ENCODE peak calls at places on chromosomes 1 and 21, in four cellular contexts. M, P, G and D are unnamed samples.

GRCh38 chr1:76587213-76587612 is 280.1 kb upstream of the ST6GALNAC5 start:
- DNase-seq in G (no peak), P (no peak), M (no peak), D (no peak)

GRCh38 chr1:59638172-59638800 is 176.5 kb upstream of the HOOK1 start:
- DNase-seq in P (peak; percentile 4), M (peak; percentile 81), G (no peak), D (no peak)

GRCh38 chr1:230797376-230798186 is 50.4 kb downstream of the CAPN9 start:
- DNase-seq in G (peak; percentile 63), M (peak; percentile 62), P (peak; percentile 74), D (no peak)

GRCh38 chr1:118204648-118205047 is 19.6 kb upstream of the SPAG17 start:
- DNase-seq in P (no peak), G (no peak), M (no peak), D (no peak)

GRCh38 chr21:8993284-8993942 is 1528.0 kb upstream of the TPTE start:
- DNase-seq in M (peak; percentile 92), P (peak; percentile 77), G (no peak), D (no peak)

GRCh38 chr1:47593001-47593568 is 155.2 kb downstream of the FOXD2 start:
- DNase-seq in M (no peak), P (no peak), G (peak; percentile 70), D (no peak)

GRCh38 chr1:193736507-193736906 is 550.1 kb upstream of the B3GALT2 start:
- DNase-seq in P (no peak), G (no peak), M (no peak), D (no peak)

GRCh38 chr21:36079671-36080070 is 9.8 kb downstream of the CBR1 start:
- DNase-seq in M (no peak), G (no peak), P (peak; percentile 50), D (no peak)

GRCh38 chr1:156407344-156407743 is 38.3 kb downstream of the RHBG start:
- DNase-seq in G (no peak), M (no peak), P (no peak), D (no peak)

GRCh38 chr21:31543191-31543590 is 116.3 kb upstream of the SOD1 start:
- DNase-seq in M (no peak), P (no peak), G (no peak), D (no peak)

GRCh38 chr1:234778215-234779159 is 168.5 kb upstream of the IRF2BP2 start:
- DNase-seq in P (no peak), G (peak; percentile 63), M (no peak), D (no peak)

GRCh38 chr1:157870477-157870876 is 28.9 kb upstream of the CD5L start:
- DNase-seq in M (no peak), G (no peak), P (no peak), D (no peak)

GRCh38 chr1:41233708-41234107 is 8.4 kb downstream of the SCMH1 start:
- DNase-seq in G (no peak), P (no peak), M (no peak), D (no peak)

GRCh38 chr1:40362699-40363098 is 10.8 kb upstream of the SMAP2 start:
- DNase-seq in P (no peak), M (no peak), G (no peak), D (no peak)

GRCh38 chr1:145855426-145855948 is 3.4 kb downstream of the PIAS3 start:
- DNase-seq in M (no peak), P (no peak), G (no peak), D (no peak)

GRCh38 chr1:109281680-109282496 is 1.1 kb downstream of the PSRC1 start:
- DNase-seq in P (peak; percentile 33), G (no peak), M (no peak), D (no peak)

GRCh38 chr1:28927442-28928305 is 13.3 kb downstream of the EPB41 start:
- DNase-seq in M (no peak), P (peak; percentile 39), G (peak; percentile 22), D (no peak)

GRCh38 chr1:175599212-175599681 is 144.1 kb downstream of the TNR start:
- DNase-seq in G (peak; percentile 70), M (no peak), P (no peak), D (peak; percentile 31)

GRCh38 chr1:204818998-204819397 is 51.7 kb upstream of the NFASC start:
- DNase-seq in P (no peak), M (no peak), G (no peak), D (no peak)

GRCh38 chr1:109657970-109658369 is 2.1 kb downstream of the GSTM4 start:
- DNase-seq in M (no peak), G (no peak), P (no peak), D (no peak)

GRCh38 chr1:61067446-61067845 is 14.9 kb upstream of the NFIA start:
- DNase-seq in M (no peak), G (no peak), P (no peak), D (no peak)

GRCh38 chr1:100325415-100326324 is 26.6 kb upstream of the CDC14A start:
- DNase-seq in M (no peak), G (no peak), P (peak; percentile 51), D (no peak)

GRCh38 chr1:115251340-115251748 is 86.7 kb downstream of the NGF start:
- DNase-seq in P (no peak), M (no peak), G (no peak), D (no peak)

GRCh38 chr1:192067360-192067759 is 90.9 kb upstream of the RGS18 start:
- DNase-seq in G (no peak), P (peak; percentile 52), M (no peak), D (no peak)

GRCh38 chr1:116375884-116376733 is 3.1 kb downstream of the ATP1A1 start:
- DNase-seq in G (no peak), M (peak; percentile 68), P (peak; percentile 61), D (no peak)

GRCh38 chr21:45016491-45017375 is 57.6 kb upstream of the ADARB1 start:
- DNase-seq in P (no peak), G (no peak), M (no peak), D (no peak)

GRCh38 chr1:91730781-91731732 is 154.9 kb downstream of the TGFBR3 start:
- DNase-seq in M (no peak), G (no peak), P (peak; percentile 88), D (peak; percentile 27)

GRCh38 chr1:173986951-173987350 is 35.2 kb downstream of the RC3H1 start:
- DNase-seq in M (no peak), P (no peak), G (no peak), D (no peak)

GRCh38 chr1:62724430-62724829 is 36.2 kb upstream of the DOCK7 start:
- DNase-seq in P (no peak), M (no peak), G (no peak), D (no peak)
- TF ChIP-seq POLR2AphosphoS5 in P (no peak), M (no peak), G (no peak), D (no peak)

GRCh38 chr1:164685247-164685646 is 126.3 kb downstream of the PBX1 start:
- DNase-seq in G (no peak), M (no peak), P (no peak), D (no peak)
- TF ChIP-seq TAF1 in G (no peak), M (no peak), P (no peak), D (no peak)

GRCh38 chr1:20493839-20494608 is 8.0 kb upstream of the CAMK2N1 start:
- DNase-seq in M (peak; percentile 79), P (peak; percentile 88), G (peak; percentile 97), D (peak; percentile 67)

GRCh38 chr1:20496241-20496661 is 10.2 kb upstream of the CAMK2N1 start:
- DNase-seq in P (no peak), M (peak; percentile 65), G (no peak), D (no peak)

GRCh38 chr1:20494609-20495311 is 8.8 kb upstream of the CAMK2N1 start:
- DNase-seq in P (no peak), G (no peak), M (no peak), D (no peak)

GRCh38 chr1:20498116-20498515 is 9.8 kb downstream of the MUL1 start:
- DNase-seq in M (no peak), G (no peak), P (no peak), D (no peak)

GRCh38 chr1:20495661-20496060 is 9.7 kb upstream of the CAMK2N1 start:
- DNase-seq in G (no peak), M (no peak), P (no peak), D (no peak)
- TF ChIP-seq POLR2A in G (no peak), M (no peak), P (no peak), D (no peak)

GRCh38 chr1:30798389-30798951 is 40.9 kb upstream of the LAPTM5 start:
- DNase-seq in M (no peak), P (no peak), G (no peak), D (no peak)
- TF ChIP-seq POLR2AphosphoS5 in M (no peak), P (no peak), G (no peak), D (no peak)

GRCh38 chr1:8134546-8135235 is 108.6 kb upstream of the ERRFI1 start:
- DNase-seq in G (no peak), P (no peak), M (no peak), D (no peak)
- TF ChIP-seq TAF1 in G (no peak), P (no peak), M (no peak), D (no peak)

GRCh38 chr1:185984113-185984836 is 250.1 kb downstream of the HMCN1 start:
- DNase-seq in P (no peak), M (no peak), G (no peak), D (no peak)
- TF ChIP-seq POLR2A in P (no peak), M (no peak), G (no peak), D (no peak)

GRCh38 chr1:82867781-82868180 is 1067.0 kb downstream of the ADGRL2 start:
- DNase-seq in G (no peak), P (no peak), M (no peak), D (no peak)
- TF ChIP-seq POLR2AphosphoS5 in G (no peak), P (no peak), M (no peak), D (no peak)

GRCh38 chr1:54979327-54979891 is 1.0 kb upstream of the TMEM61 start:
- DNase-seq in M (no peak), G (no peak), P (no peak), D (no peak)
- TF ChIP-seq TAF1 in M (no peak), G (no peak), P (no peak), D (no peak)

GRCh38 chr1:24643362-24644346 is 552 bp downstream of the SRRM1 start:
- DNase-seq in G (no peak), M (no peak), P (peak; percentile 68), D (peak; percentile 32)
- TF ChIP-seq POLR2A in G (peak; percentile 39), M (peak; percentile 25), P (no peak), D (no peak)